ENCODE peak calls at places on chromosomes 13 and 19, in ten cellular contexts. One of them, this sample, is unnamed. For H3K4me1, the result is how much of the 10 kb centered on the place peaks cover.

GRCh38 chr19:41945135-41945766 is 13.9 kb downstream of the RABAC1 start:
- DNase-seq in neuronal stem cell: no peak
- DNase-seq in PC-9: no peak
- DNase-seq in fibroblast of lung: no peak
- DNase-seq in transverse colon: peak
- DNase-seq in adrenal gland: peak
- DNase-seq in testis: no peak
- DNase-seq in psoas muscle: no peak
- DNase-seq in ovary: no peak
- DNase-seq in aorta: no peak
- DNase-seq in this sample: no peak

GRCh38 chr13:99811067-99811715 is 160.4 kb downstream of the ZIC5 start:
- DNase-seq in neuronal stem cell: no peak
- DNase-seq in PC-9: no peak
- DNase-seq in fibroblast of lung: no peak
- DNase-seq in transverse colon: no peak
- DNase-seq in adrenal gland: no peak
- DNase-seq in testis: no peak
- DNase-seq in psoas muscle: no peak
- DNase-seq in ovary: no peak
- DNase-seq in aorta: no peak
- DNase-seq in this sample: no peak

GRCh38 chr19:7213628-7214328 is 80.4 kb downstream of the INSR start:
- DNase-seq in neuronal stem cell: no peak
- DNase-seq in PC-9: no peak
- DNase-seq in fibroblast of lung: no peak
- DNase-seq in transverse colon: no peak
- DNase-seq in adrenal gland: no peak
- DNase-seq in testis: no peak
- DNase-seq in psoas muscle: no peak
- DNase-seq in ovary: no peak
- DNase-seq in aorta: no peak
- DNase-seq in this sample: no peak

GRCh38 chr13:42615691-42616090 is 41.7 kb downstream of the TNFSF11 start:
- DNase-seq in neuronal stem cell: no peak
- DNase-seq in PC-9: no peak
- DNase-seq in fibroblast of lung: peak
- DNase-seq in transverse colon: no peak
- DNase-seq in adrenal gland: no peak
- DNase-seq in testis: no peak
- DNase-seq in psoas muscle: no peak
- DNase-seq in ovary: no peak
- DNase-seq in aorta: no peak
- DNase-seq in this sample: no peak

GRCh38 chr13:111344471-111345191 is 24.2 kb downstream of the TEX29 start:
- DNase-seq in neuronal stem cell: peak
- DNase-seq in PC-9: peak
- DNase-seq in fibroblast of lung: peak
- DNase-seq in transverse colon: no peak
- DNase-seq in adrenal gland: no peak
- DNase-seq in testis: no peak
- DNase-seq in psoas muscle: peak
- DNase-seq in ovary: no peak
- DNase-seq in aorta: peak
- DNase-seq in this sample: peak

GRCh38 chr19:18939922-18940775 is 868 bp downstream of the HOMER3 start:
- DNase-seq in neuronal stem cell: peak
- DNase-seq in PC-9: peak
- DNase-seq in fibroblast of lung: peak
- DNase-seq in transverse colon: peak
- DNase-seq in adrenal gland: peak
- DNase-seq in testis: peak
- DNase-seq in psoas muscle: peak
- DNase-seq in ovary: peak
- DNase-seq in aorta: peak
- DNase-seq in this sample: peak

GRCh38 chr19:31659897-31660210 is 310.6 kb upstream of the TSHZ3 start:
- DNase-seq in neuronal stem cell: no peak
- DNase-seq in PC-9: no peak
- DNase-seq in fibroblast of lung: peak
- DNase-seq in transverse colon: no peak
- DNase-seq in adrenal gland: no peak
- DNase-seq in testis: no peak
- DNase-seq in psoas muscle: no peak
- DNase-seq in ovary: no peak
- DNase-seq in aorta: no peak
- DNase-seq in this sample: no peak

GRCh38 chr19:48595833-48596232 is 10.7 kb upstream of the SPACA4 start:
- DNase-seq in neuronal stem cell: no peak
- DNase-seq in PC-9: no peak
- DNase-seq in fibroblast of lung: no peak
- DNase-seq in transverse colon: no peak
- DNase-seq in adrenal gland: no peak
- DNase-seq in testis: no peak
- DNase-seq in psoas muscle: no peak
- DNase-seq in ovary: no peak
- DNase-seq in aorta: no peak
- DNase-seq in this sample: no peak

GRCh38 chr19:6849876-6850275 is 37.5 kb upstream of the ADGRE1 start:
- DNase-seq in neuronal stem cell: no peak
- DNase-seq in PC-9: no peak
- DNase-seq in fibroblast of lung: no peak
- DNase-seq in transverse colon: no peak
- DNase-seq in adrenal gland: no peak
- DNase-seq in testis: no peak
- DNase-seq in psoas muscle: no peak
- DNase-seq in ovary: no peak
- DNase-seq in aorta: no peak
- DNase-seq in this sample: no peak

GRCh38 chr13:70424428-70424827 is 316.2 kb upstream of the KLHL1 start:
- DNase-seq in neuronal stem cell: no peak
- DNase-seq in PC-9: no peak
- DNase-seq in fibroblast of lung: no peak
- DNase-seq in transverse colon: no peak
- DNase-seq in adrenal gland: no peak
- DNase-seq in testis: no peak
- DNase-seq in psoas muscle: no peak
- DNase-seq in ovary: no peak
- DNase-seq in aorta: no peak
- DNase-seq in this sample: no peak

GRCh38 chr19:3808420-3809143 is 22.4 kb upstream of the MATK start:
- DNase-seq in neuronal stem cell: no peak
- DNase-seq in PC-9: no peak
- DNase-seq in fibroblast of lung: no peak
- DNase-seq in transverse colon: no peak
- DNase-seq in adrenal gland: no peak
- DNase-seq in testis: no peak
- DNase-seq in psoas muscle: no peak
- DNase-seq in ovary: no peak
- DNase-seq in aorta: no peak
- DNase-seq in this sample: no peak
- H3K4me1 ChIP-seq in neuronal stem cell: under half
- H3K4me1 ChIP-seq in PC-9: under half
- H3K4me1 ChIP-seq in fibroblast of lung: under half
- H3K4me1 ChIP-seq in transverse colon: under half
- H3K4me1 ChIP-seq in adrenal gland: under half
- H3K4me1 ChIP-seq in testis: under half
- H3K4me1 ChIP-seq in psoas muscle: under half
- H3K4me1 ChIP-seq in ovary: under half
- H3K4me1 ChIP-seq in aorta: under half
- H3K4me1 ChIP-seq in this sample: under half

DNA sequence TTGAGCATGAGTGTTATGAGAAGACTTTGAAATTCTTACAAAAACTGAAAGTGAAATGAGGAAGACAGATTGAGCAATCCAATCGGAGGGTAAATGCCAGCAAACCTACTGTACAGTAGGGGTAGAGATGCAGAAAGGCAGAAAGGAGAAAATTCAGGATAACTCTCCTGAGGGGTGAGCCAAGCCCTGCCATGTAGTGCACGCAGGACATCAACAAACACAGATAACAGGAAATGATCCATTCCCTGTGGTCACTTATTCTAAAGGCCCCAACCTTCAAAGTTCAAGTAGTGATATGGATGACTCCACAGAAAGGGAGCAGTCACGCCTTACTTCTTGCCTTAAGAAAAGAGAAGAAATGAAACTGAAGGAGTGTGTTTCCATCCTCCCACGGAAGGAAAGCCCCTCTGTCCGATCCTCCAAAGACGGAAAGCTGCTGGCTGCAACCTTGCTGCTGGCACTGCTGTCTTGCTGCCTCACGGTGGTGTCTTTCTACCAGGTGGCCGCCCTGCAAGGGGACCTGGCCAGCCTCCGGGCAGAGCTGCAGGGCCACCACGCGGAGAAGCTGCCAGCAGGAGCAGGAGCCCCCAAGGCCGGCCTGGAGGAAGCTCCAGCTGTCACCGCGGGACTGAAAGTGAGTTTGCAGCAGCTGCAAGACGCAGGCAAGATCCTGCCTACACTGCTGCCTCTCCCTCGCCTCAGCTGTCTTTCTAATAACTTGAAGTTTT is at the start of gene TNFSF13B:
- DNase-seq in neuronal stem cell: no peak
- DNase-seq in PC-9: peak
- DNase-seq in fibroblast of lung: peak
- DNase-seq in transverse colon: peak
- DNase-seq in adrenal gland: peak
- DNase-seq in testis: peak
- DNase-seq in psoas muscle: peak
- DNase-seq in ovary: peak
- DNase-seq in aorta: peak
- DNase-seq in this sample: peak
- H3K27ac ChIP-seq in neuronal stem cell: no peak
- H3K27ac ChIP-seq in PC-9: no peak
- H3K27ac ChIP-seq in fibroblast of lung: peak
- H3K27ac ChIP-seq in transverse colon: peak
- H3K27ac ChIP-seq in adrenal gland: peak
- H3K27ac ChIP-seq in testis: no peak
- H3K27ac ChIP-seq in psoas muscle: peak
- H3K27ac ChIP-seq in ovary: no peak
- H3K27ac ChIP-seq in aorta: no peak
- H3K27ac ChIP-seq in this sample: no peak

GRCh38 chr19:11495885-11496284 is 9.8 kb downstream of the ZNF653 start:
- DNase-seq in neuronal stem cell: no peak
- DNase-seq in PC-9: no peak
- DNase-seq in fibroblast of lung: no peak
- DNase-seq in transverse colon: no peak
- DNase-seq in adrenal gland: no peak
- DNase-seq in testis: no peak
- DNase-seq in psoas muscle: no peak
- DNase-seq in ovary: no peak
- DNase-seq in aorta: no peak
- DNase-seq in this sample: no peak

GRCh38 chr19:11499890-11500420 is 5.7 kb downstream of the ZNF653 start:
- DNase-seq in neuronal stem cell: no peak
- DNase-seq in PC-9: no peak
- DNase-seq in fibroblast of lung: no peak
- DNase-seq in transverse colon: no peak
- DNase-seq in adrenal gland: no peak
- DNase-seq in testis: no peak
- DNase-seq in psoas muscle: no peak
- DNase-seq in ovary: no peak
- DNase-seq in aorta: no peak
- DNase-seq in this sample: no peak

GRCh38 chr19:11496391-11497163 is 9.1 kb downstream of the ZNF653 start:
- DNase-seq in neuronal stem cell: peak
- DNase-seq in PC-9: peak
- DNase-seq in fibroblast of lung: peak
- DNase-seq in transverse colon: peak
- DNase-seq in adrenal gland: peak
- DNase-seq in testis: peak
- DNase-seq in psoas muscle: peak
- DNase-seq in ovary: peak
- DNase-seq in aorta: peak
- DNase-seq in this sample: peak

GRCh38 chr19:11495481-11495880 is 10.2 kb downstream of the ZNF653 start:
- DNase-seq in neuronal stem cell: no peak
- DNase-seq in PC-9: no peak
- DNase-seq in fibroblast of lung: no peak
- DNase-seq in transverse colon: no peak
- DNase-seq in adrenal gland: peak
- DNase-seq in testis: peak
- DNase-seq in psoas muscle: no peak
- DNase-seq in ovary: no peak
- DNase-seq in aorta: no peak
- DNase-seq in this sample: no peak

DNA sequence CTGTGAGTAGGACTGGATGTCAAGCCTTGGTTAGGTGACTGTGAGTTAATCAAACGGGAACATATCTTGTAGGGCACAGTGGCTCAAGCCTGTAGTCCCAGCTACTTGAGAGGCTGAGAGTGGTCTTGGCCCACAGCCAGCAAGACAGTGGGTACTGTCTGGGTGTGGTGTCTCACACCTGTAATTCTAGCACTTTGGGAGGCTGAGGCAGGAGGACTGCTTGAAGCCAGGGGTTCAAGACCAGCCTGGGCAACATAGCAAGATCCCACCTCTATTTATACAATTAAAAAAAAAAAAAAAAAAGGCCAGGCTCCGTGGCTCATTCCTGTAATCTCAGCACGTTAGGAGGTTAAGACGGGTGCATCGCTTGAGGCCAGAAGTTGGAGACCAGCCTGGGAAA is 6.3 kb downstream of the ZNF653 start:
- DNase-seq in neuronal stem cell: no peak
- DNase-seq in PC-9: no peak
- DNase-seq in fibroblast of lung: no peak
- DNase-seq in transverse colon: no peak
- DNase-seq in adrenal gland: no peak
- DNase-seq in testis: no peak
- DNase-seq in psoas muscle: no peak
- DNase-seq in ovary: no peak
- DNase-seq in aorta: no peak
- DNase-seq in this sample: no peak
- H3K4me1 ChIP-seq in neuronal stem cell: under half
- H3K4me1 ChIP-seq in PC-9: under half
- H3K4me1 ChIP-seq in fibroblast of lung: under half
- H3K4me1 ChIP-seq in transverse colon: under half
- H3K4me1 ChIP-seq in adrenal gland: under half
- H3K4me1 ChIP-seq in testis: under half
- H3K4me1 ChIP-seq in psoas muscle: under half
- H3K4me1 ChIP-seq in ovary: under half
- H3K4me1 ChIP-seq in aorta: under half
- H3K4me1 ChIP-seq in this sample: under half

DNA sequence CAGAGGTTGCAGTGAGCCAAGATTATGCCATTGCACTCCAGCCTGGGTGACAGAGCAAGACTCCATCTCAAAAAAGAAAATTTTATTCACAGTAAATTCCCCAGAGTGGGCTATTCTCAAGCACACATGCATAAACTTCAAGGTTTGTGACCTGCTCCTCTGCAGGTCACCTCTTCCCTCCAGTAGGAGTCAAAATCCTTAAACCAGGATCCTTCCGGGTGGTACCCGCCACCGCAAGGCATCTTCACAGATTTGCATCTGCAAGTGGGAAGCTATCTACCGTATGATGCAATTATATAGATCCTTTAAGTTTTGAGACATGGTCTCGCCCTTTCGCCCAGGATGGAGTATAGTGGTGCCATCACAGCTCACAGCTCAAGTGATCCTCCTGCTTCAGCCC is 3.0 kb upstream of the ECH1 start:
- DNase-seq in neuronal stem cell: no peak
- DNase-seq in PC-9: no peak
- DNase-seq in fibroblast of lung: no peak
- DNase-seq in transverse colon: no peak
- DNase-seq in adrenal gland: no peak
- DNase-seq in testis: no peak
- DNase-seq in psoas muscle: no peak
- DNase-seq in ovary: no peak
- DNase-seq in aorta: no peak
- DNase-seq in this sample: no peak
- H3K27ac ChIP-seq in neuronal stem cell: no peak
- H3K27ac ChIP-seq in PC-9: peak
- H3K27ac ChIP-seq in fibroblast of lung: no peak
- H3K27ac ChIP-seq in transverse colon: peak
- H3K27ac ChIP-seq in adrenal gland: peak
- H3K27ac ChIP-seq in testis: no peak
- H3K27ac ChIP-seq in psoas muscle: peak
- H3K27ac ChIP-seq in ovary: no peak
- H3K27ac ChIP-seq in aorta: peak
- H3K27ac ChIP-seq in this sample: no peak